ENCODE peak calls at places on chromosomes 4 and X, in seven cellular contexts. U is psoas muscle, I is B cell, K is AG09309, E is cardiac fibroblast, V is H9, A is tibial artery. X is an unnamed sample.
A peak's percentile ranks its signal among the peaks of the same experiment; 100 is the strongest.

GRCh38 chrX:150355898-150356297 is 7.2 kb upstream of the MAMLD1 start:
- DNase-seq in I (no peak), K (no peak), V (no peak), U (no peak), A (no peak), E (no peak), X (no peak)

GRCh38 chr4:55435136-55435535 is 39.4 kb downstream of the TMEM165 start:
- DNase-seq in V (no peak), I (no peak), A (no peak), E (peak; percentile 61), U (no peak), K (no peak), X (no peak)

GRCh38 chrX:150845091-150845490 is 53.4 kb downstream of the CD99L2 start:
- DNase-seq in I (no peak), U (no peak), A (no peak), K (no peak), V (no peak), E (no peak), X (no peak)

GRCh38 chr4:41509411-41510008 is 28.4 kb upstream of the LIMCH1 start:
- DNase-seq in I (no peak), E (no peak), U (no peak), A (peak; percentile 71), V (no peak), K (no peak), X (no peak)

GRCh38 chr4:37430718-37431416 is 186.3 kb downstream of the NWD2 start:
- DNase-seq in I (no peak), V (no peak), K (no peak), E (no peak), A (no peak), U (no peak), X (no peak)

GRCh38 chr4:73841243-73841925 is 4.9 kb downstream of the CXCL6 start:
- DNase-seq in E (peak; percentile 68), I (no peak), K (no peak), V (no peak), U (no peak), A (no peak), X (no peak)

GRCh38 chrX:153517421-153517820 is at the start of gene ATP2B3:
- DNase-seq in E (no peak), I (no peak), K (no peak), V (no peak), A (no peak), U (no peak), X (no peak)

GRCh38 chrX:122512561-122513072 is 671.5 kb upstream of the GRIA3 start:
- DNase-seq in K (no peak), I (no peak), U (no peak), V (no peak), A (no peak), E (no peak), X (no peak)

GRCh38 chr4:54315561-54315960 is 86.5 kb downstream of the PDGFRA start:
- DNase-seq in E (no peak), A (no peak), I (no peak), K (no peak), U (no peak), V (no peak), X (no peak)

GRCh38 chrX:431032-431431 is 44.3 kb upstream of the PPP2R3B start:
- DNase-seq in V (no peak), A (no peak), I (no peak), U (peak; percentile 14), E (no peak), K (no peak), X (no peak)

GRCh38 chrX:426881-427280 is 40.2 kb upstream of the PPP2R3B start:
- DNase-seq in I (no peak), E (peak; percentile 32), V (no peak), K (no peak), U (no peak), A (no peak), X (no peak)

GRCh38 chrX:429266-429825 is 42.6 kb upstream of the PPP2R3B start:
- DNase-seq in I (no peak), U (peak; percentile 43), K (no peak), E (no peak), V (no peak), A (no peak), X (no peak)

GRCh38 chrX:425056-425455 is 38.3 kb upstream of the PPP2R3B start:
- DNase-seq in K (no peak), I (no peak), U (peak; percentile 20), V (no peak), A (no peak), E (no peak), X (no peak)

GRCh38 chrX:427812-428725 is 41.4 kb upstream of the PPP2R3B start:
- DNase-seq in U (peak; percentile 30), V (peak; percentile 71), I (no peak), E (peak; percentile 18), A (no peak), K (no peak), X (no peak)
- TF ChIP-seq CTCF in U (no peak), V (peak; percentile 73), I (no peak), E (no peak), A (no peak), K (peak; percentile 8), X (no peak)

GRCh38 chr4:1991596-1992434 is 17.0 kb downstream of the NELFA start:
- DNase-seq in E (no peak), I (no peak), K (no peak), A (no peak), U (peak; percentile 54), V (no peak), X (no peak)

GRCh38 chr4:1993169-1993516 is 15.6 kb downstream of the NELFA start:
- DNase-seq in I (no peak), K (no peak), U (peak; percentile 17), V (no peak), E (no peak), A (no peak), X (no peak)

GRCh38 chr4:1990676-1991075 is 18.1 kb downstream of the NELFA start:
- DNase-seq in U (no peak), A (no peak), K (no peak), E (no peak), I (no peak), V (no peak), X (no peak)

GRCh38 chr4:1991087-1991486 is 17.7 kb downstream of the NELFA start:
- DNase-seq in I (no peak), V (no peak), E (no peak), K (no peak), U (peak; percentile 3), A (no peak), X (no peak)

DNA sequence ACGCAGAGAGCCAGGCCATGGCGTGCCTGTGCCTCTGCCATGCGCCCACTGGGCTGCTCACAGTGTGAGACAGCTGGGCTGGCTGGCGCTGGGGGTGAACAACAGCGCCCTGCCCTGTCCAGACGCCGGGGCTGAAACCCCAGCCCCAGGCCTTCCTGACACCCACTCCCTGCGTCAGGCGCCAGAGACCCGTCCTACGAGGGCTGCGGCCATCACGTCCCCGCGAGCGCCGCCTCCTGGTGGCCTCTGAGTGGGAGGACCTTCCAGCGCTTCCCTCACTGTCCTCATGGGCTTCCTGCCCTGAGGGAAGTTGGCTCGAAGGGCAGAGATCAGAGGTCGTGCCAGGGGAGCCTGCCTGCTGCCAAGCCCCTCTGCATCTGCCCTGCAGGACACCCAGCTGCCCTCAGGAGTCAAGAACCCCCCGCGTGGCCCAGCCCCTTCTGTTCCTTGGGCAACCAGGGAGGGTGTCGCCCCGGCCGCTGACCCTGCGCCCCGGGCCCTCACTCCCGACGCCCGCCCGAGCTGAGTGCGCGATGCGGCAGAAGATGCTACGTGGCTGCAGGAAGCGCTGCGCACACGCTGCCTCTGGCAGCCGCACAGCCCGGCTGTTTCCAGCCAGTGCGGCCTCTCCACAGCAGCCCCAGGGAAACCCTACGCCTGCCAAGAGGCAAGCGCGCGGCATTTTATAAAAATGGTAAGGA is 16.2 kb downstream of the NELFA start:
- DNase-seq in U (peak; percentile 63), A (no peak), E (no peak), V (peak; percentile 90), K (no peak), I (no peak), X (no peak)
- TF ChIP-seq CTCF in U (no peak), A (no peak), E (no peak), V (peak; percentile 76), K (no peak), I (no peak), X (no peak)

GRCh38 chr4:140351778-140352177 is 21.7 kb upstream of the SCOC start:
- DNase-seq in E (no peak), K (no peak), V (no peak), I (no peak), A (no peak), U (no peak), X (no peak)
- TF ChIP-seq CTCF in E (no peak), K (no peak), V (no peak), I (no peak), A (no peak), U (no peak), X (no peak)

DNA sequence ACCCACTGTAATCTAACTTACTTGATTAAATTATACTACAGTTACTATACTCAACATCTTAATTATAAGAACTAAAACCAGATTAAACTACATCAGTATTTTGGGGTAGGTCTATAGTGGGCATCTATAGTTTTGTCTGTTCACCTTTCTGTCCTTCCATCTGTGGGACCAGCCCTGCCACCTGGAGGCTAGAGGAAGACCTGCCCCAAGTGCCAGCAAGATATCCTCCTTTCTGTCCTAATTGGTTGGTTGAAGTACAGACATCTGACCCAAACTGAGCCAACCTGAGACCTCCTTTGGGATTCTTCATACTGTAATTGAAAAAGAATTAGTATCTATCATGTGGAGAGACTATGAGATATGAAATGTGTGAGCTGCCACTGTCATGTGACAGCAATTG is 172.2 kb upstream of the TLL1 start:
- DNase-seq in A (no peak), K (no peak), I (no peak), U (no peak), E (no peak), V (peak; percentile 50), X (no peak)
- TF ChIP-seq CTCF in A (no peak), K (no peak), I (no peak), U (no peak), E (peak; percentile 46), V (peak; percentile 67), X (no peak)

GRCh38 chr4:146192060-146192459 is 16.5 kb downstream of the LSM6 start:
- DNase-seq in E (peak; percentile 13), I (no peak), K (no peak), U (no peak), V (no peak), A (no peak), X (no peak)
- TF ChIP-seq CTCF in E (no peak), I (no peak), K (no peak), U (peak; percentile 13), V (peak; percentile 10), A (no peak), X (no peak)

DNA sequence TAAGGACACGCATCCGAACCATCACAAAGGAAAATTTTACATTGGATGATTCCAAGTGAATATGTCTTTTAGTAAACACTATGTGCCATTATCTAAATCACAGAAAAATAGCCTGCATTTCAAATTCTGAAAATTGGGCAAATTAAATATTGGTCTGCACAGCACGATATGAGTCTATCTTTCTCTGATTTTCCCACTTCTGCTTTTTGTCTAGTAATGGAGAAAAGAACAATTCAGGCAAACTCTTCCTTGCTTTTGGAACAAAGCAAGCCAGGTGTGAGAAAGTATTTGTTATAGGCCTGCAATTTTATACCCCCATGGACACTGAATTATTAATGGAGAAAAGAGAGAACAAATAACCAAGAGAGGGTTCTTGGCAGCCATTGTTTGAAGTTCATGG is 97.8 kb downstream of the ZNF827 start:
- DNase-seq in U (no peak), I (no peak), A (no peak), K (no peak), V (no peak), E (no peak), X (no peak)
- TF ChIP-seq CTCF in U (no peak), I (peak; percentile 2), A (no peak), K (no peak), V (no peak), E (no peak), X (no peak)

X was measured in CD8-positive, alpha-beta T cell.